ENCODE peak calls at places on chromosomes 3 and 15, in ten cellular contexts. Q is fibroblast of lung, N is HCT116, L is neuronal stem cell, R is thyroid gland, B is Panc1, H is lung, D is left ventricle myocardium inferior, K is uterus, G is DND-41. T is an unnamed sample.
A peak's percentile ranks its signal among the peaks of the same experiment; 100 is the strongest.

GRCh38 chr15:69099976-69100375 is 60.5 kb upstream of the GLCE start:
- DNase-seq in N (no peak), D (no peak), B (no peak), K (no peak), Q (no peak), H (no peak), G (no peak), L (no peak), R (no peak), T (no peak)

GRCh38 chr3:108862865-108863798 is 40.5 kb downstream of the TRAT1 start:
- DNase-seq in D (no peak), N (peak; percentile 81), G (no peak), B (no peak), H (no peak), L (no peak), R (no peak), K (no peak), Q (peak; percentile 77), T (peak; percentile 44)

GRCh38 chr15:101148881-101149664 is 102.8 kb downstream of the CHSY1 start:
- DNase-seq in G (no peak), N (no peak), B (no peak), D (no peak), L (no peak), Q (no peak), K (no peak), H (no peak), R (no peak), T (no peak)

GRCh38 chr3:14576163-14576562 is 36.0 kb upstream of the GRIP2 start:
- DNase-seq in K (no peak), N (no peak), D (no peak), H (no peak), R (no peak), L (no peak), G (no peak), B (no peak), Q (no peak), T (no peak)

GRCh38 chr15:58346361-58346760 is 85.4 kb upstream of the LIPC start:
- DNase-seq in L (no peak), H (peak; percentile 44), N (no peak), B (no peak), R (peak; percentile 63), Q (no peak), D (no peak), G (no peak), K (no peak), T (no peak)

GRCh38 chr3:179713643-179714090 is 60.8 kb downstream of the USP13 start:
- DNase-seq in L (no peak), D (no peak), K (no peak), N (no peak), Q (peak; percentile 74), R (no peak), B (no peak), G (no peak), H (no peak), T (no peak)

GRCh38 chr3:173410836-173411235 is 13.3 kb downstream of the NLGN1 start:
- DNase-seq in K (no peak), Q (no peak), G (no peak), B (no peak), D (no peak), H (no peak), R (no peak), N (no peak), L (no peak), T (peak; percentile 91)

GRCh38 chr3:52299247-52299657 is 11.6 kb downstream of the GLYCTK start:
- DNase-seq in H (no peak), N (no peak), K (no peak), Q (no peak), D (no peak), R (no peak), G (no peak), B (no peak), L (no peak), T (no peak)

GRCh38 chr3:110521019-110521418 is 550.6 kb upstream of the NECTIN3 start:
- DNase-seq in K (no peak), R (no peak), D (no peak), B (no peak), H (no peak), L (no peak), N (peak; percentile 41), Q (peak; percentile 97), G (no peak), T (no peak)

GRCh38 chr3:117170112-117170511 is 460.5 kb downstream of the TUSC7 start:
- DNase-seq in L (no peak), D (no peak), G (no peak), R (no peak), K (no peak), Q (no peak), H (no peak), B (no peak), N (no peak), T (no peak)

GRCh38 chr3:123914829-123915228 is 30.7 kb upstream of the MYLK start:
- DNase-seq in N (no peak), Q (no peak), B (no peak), R (no peak), G (no peak), K (no peak), D (no peak), H (no peak), L (no peak), T (no peak)

GRCh38 chr3:38001456-38002081 is 11.0 kb downstream of the VILL start:
- DNase-seq in D (no peak), K (peak; percentile 19), B (no peak), H (no peak), G (no peak), R (no peak), L (no peak), Q (no peak), N (no peak), T (no peak)
- H3K4me3 ChIP-seq in D (no peak overlapping the region), K (no peak overlapping the region), B (no peak overlapping the region), H (no peak overlapping the region), G (no peak overlapping the region), R (no peak overlapping the region), L (no peak overlapping the region), Q (no peak overlapping the region), N (no peak overlapping the region), T (no peak overlapping the region)

GRCh38 chr15:52785672-52786406 is 4.3 kb downstream of the ONECUT1 start:
- DNase-seq in D (no peak), G (no peak), K (no peak), R (no peak), N (no peak), Q (no peak), H (no peak), L (peak; percentile 18), B (no peak), T (no peak)

GRCh38 chr15:52783191-52783829 is 6.8 kb downstream of the ONECUT1 start:
- DNase-seq in B (no peak), L (peak; percentile 85), H (no peak), D (no peak), G (no peak), N (no peak), R (peak; percentile 30), K (no peak), Q (no peak), T (peak; percentile 45)

GRCh38 chr15:52784799-52785671 is 5.1 kb downstream of the ONECUT1 start:
- DNase-seq in R (no peak), G (no peak), K (no peak), H (no peak), L (peak; percentile 23), N (no peak), D (no peak), Q (no peak), B (no peak), T (no peak)

GRCh38 chr15:52782514-52782913 is 7.6 kb downstream of the ONECUT1 start:
- DNase-seq in N (no peak), B (no peak), L (no peak), K (no peak), H (no peak), D (no peak), R (no peak), G (no peak), Q (no peak), T (no peak)

GRCh38 chr15:52783929-52784798 is 6.0 kb downstream of the ONECUT1 start:
- DNase-seq in H (no peak), B (no peak), K (no peak), D (no peak), R (no peak), G (no peak), Q (no peak), L (peak; percentile 65), N (no peak), T (peak; percentile 22)
- H3K9me3 ChIP-seq in H (no peaks in the 10 kb centered on the region), B (no peaks in the 10 kb centered on the region), K (no peaks in the 10 kb centered on the region), D (no peaks in the 10 kb centered on the region), R (no peaks in the 10 kb centered on the region), G (peaks cover 2% of the 10 kb centered on the region), Q (no peaks in the 10 kb centered on the region), L (no peaks in the 10 kb centered on the region), N (no peaks in the 10 kb centered on the region), T (no peaks in the 10 kb centered on the region)

GRCh38 chr3:151879684-151880282 is 6.3 kb downstream of the SUCNR1 start:
- DNase-seq in R (no peak), K (no peak), D (no peak), L (no peak), N (no peak), B (no peak), H (no peak), Q (no peak), G (no peak), T (no peak)

GRCh38 chr3:151880326-151880725 is 6.9 kb downstream of the SUCNR1 start:
- DNase-seq in K (no peak), B (no peak), D (no peak), N (no peak), L (no peak), H (no peak), R (no peak), Q (no peak), G (no peak), T (no peak)

GRCh38 chr3:151879037-151879436 is 5.6 kb downstream of the SUCNR1 start:
- DNase-seq in L (no peak), R (no peak), D (no peak), Q (no peak), N (no peak), G (no peak), B (no peak), H (no peak), K (no peak), T (no peak)

GRCh38 chr3:151877269-151877668 is 3.8 kb downstream of the SUCNR1 start:
- DNase-seq in N (no peak), R (no peak), G (no peak), K (no peak), B (no peak), Q (no peak), H (no peak), D (no peak), L (no peak), T (no peak)

DNA sequence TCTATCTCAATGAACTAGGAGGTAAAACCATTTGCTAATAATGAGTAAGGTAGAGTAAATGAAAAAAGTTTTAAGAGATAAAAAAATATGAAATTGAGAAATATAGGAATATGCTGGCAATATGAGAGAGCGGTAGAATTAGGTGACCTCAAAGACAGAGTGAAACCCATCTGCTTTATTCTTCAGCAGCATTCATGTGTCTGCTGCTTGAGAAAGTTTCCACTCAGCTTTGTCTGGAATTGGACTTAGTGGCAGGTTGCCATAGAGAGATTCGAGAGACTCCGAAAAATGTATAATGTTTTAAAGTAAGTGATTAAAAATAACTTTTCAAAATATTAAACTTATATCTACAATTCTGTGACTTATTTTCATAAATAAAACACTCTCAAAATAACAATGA is 5.0 kb downstream of the SUCNR1 start:
- DNase-seq in R (no peak), D (no peak), H (no peak), B (no peak), Q (no peak), G (no peak), K (no peak), L (no peak), N (no peak), T (no peak)
- H3K4me1 ChIP-seq in R (no peaks in the 10 kb centered on the region), D (no peaks in the 10 kb centered on the region), H (no peaks in the 10 kb centered on the region), B (no peaks in the 10 kb centered on the region), Q (no peaks in the 10 kb centered on the region), G (peaks cover 39% of the 10 kb centered on the region), K (no peaks in the 10 kb centered on the region), L (peaks cover 2% of the 10 kb centered on the region), N (no peaks in the 10 kb centered on the region), T (no peaks in the 10 kb centered on the region)

GRCh38 chr15:41429003-41429890 is 12.4 kb downstream of the RTF1 start:
- DNase-seq in K (no peak), G (no peak), Q (no peak), H (no peak), D (no peak), N (no peak), L (no peak), B (no peak), R (no peak), T (no peak)
- H3K4me3 ChIP-seq in K (no peak overlapping the region), G (no peak overlapping the region), Q (no peak overlapping the region), H (no peak overlapping the region), D (no peak overlapping the region), N (no peak overlapping the region), L (no peak overlapping the region), B (no peak overlapping the region), R (no peak overlapping the region), T (no peak overlapping the region)

T was measured in HAP-1.